ENCODE peak calls at places on chromosome 21, in eight cellular contexts. D is brain microvascular endothelial cell; X is CD8-positive, alpha-beta memory T cell; T is cerebellum; E is RWPE1; Z is endothelial cell; O is HTR-8/SVneo; G is SK-N-SH. I is an unnamed sample.

GRCh38 chr21:33232640-33233039 is 2.9 kb downstream of the IFNAR2 start:
- DNase-seq in D (no peak), X (no peak), T (no peak), E (no peak), Z (no peak), O (no peak), G (no peak), I (no peak)

GRCh38 chr21:42650033-42650370 is 3.4 kb upstream of the PDE9A start:
- DNase-seq in D (no peak), X (no peak), T (no peak), E (no peak), Z (no peak), O (no peak), G (no peak), I (no peak)

GRCh38 chr21:45977396-45977795 is 4.2 kb upstream of the COL6A1 start:
- DNase-seq in D (no peak), X (no peak), T (no peak), E (no peak), Z (peak; percentile 11), O (no peak), G (peak; percentile 60), I (peak; percentile 47)

GRCh38 chr21:28601708-28602107 is 391.0 kb downstream of the LTN1 start:
- DNase-seq in D (no peak), X (no peak), T (no peak), E (no peak), Z (no peak), O (no peak), G (no peak), I (no peak)

GRCh38 chr21:34596561-34597271 is 18.2 kb downstream of the RCAN1 start:
- DNase-seq in D (no peak), X (no peak), T (no peak), E (no peak), Z (no peak), O (no peak), G (no peak), I (no peak)

GRCh38 chr21:45284456-45284741 is 3.3 kb downstream of the POFUT2 start:
- DNase-seq in D (no peak), X (no peak), T (no peak), E (no peak), Z (no peak), O (no peak), G (no peak), I (peak; percentile 40)

GRCh38 chr21:45889961-45890360 is 91.6 kb upstream of the COL6A1 start:
- DNase-seq in D (no peak), X (no peak), T (no peak), E (no peak), Z (no peak), O (no peak), G (no peak), I (no peak)

GRCh38 chr21:33661146-33661545 is 18.8 kb downstream of the ITSN1 start:
- DNase-seq in D (no peak), X (no peak), T (no peak), E (no peak), Z (no peak), O (no peak), G (no peak), I (no peak)

GRCh38 chr21:45049725-45050359 is 24.5 kb upstream of the ADARB1 start:
- DNase-seq in D (peak; percentile 18), X (no peak), T (no peak), E (no peak), Z (no peak), O (no peak), G (no peak), I (no peak)

GRCh38 chr21:44845418-44846200 is 27.7 kb upstream of the SUMO3 start:
- DNase-seq in D (no peak), X (peak; percentile 40), T (peak; percentile 57), E (peak; percentile 63), Z (peak; percentile 71), O (peak; percentile 38), G (peak; percentile 92), I (no peak)

GRCh38 chr21:28252923-28253322 is 739.8 kb downstream of the LTN1 start:
- DNase-seq in D (no peak), X (no peak), T (no peak), E (no peak), Z (no peak), O (no peak), G (no peak), I (no peak)

GRCh38 chr21:37792046-37792445 is 124.2 kb downstream of the KCNJ6 start:
- DNase-seq in D (peak; percentile 20), X (no peak), T (no peak), E (no peak), Z (no peak), O (no peak), G (no peak), I (no peak)

GRCh38 chr21:14591882-14592281 is 45.8 kb upstream of the SAMSN1 start:
- DNase-seq in D (peak; percentile 61), X (no peak), T (no peak), E (no peak), Z (no peak), O (no peak), G (no peak), I (peak; percentile 74)

GRCh38 chr21:45018131-45019075 is 56.0 kb upstream of the ADARB1 start:
- DNase-seq in D (no peak), X (no peak), T (peak; percentile 25), E (no peak), Z (no peak), O (no peak), G (peak; percentile 81), I (no peak)

GRCh38 chr21:42760361-42760970 is 107.0 kb downstream of the PDE9A start:
- DNase-seq in D (no peak), X (no peak), T (no peak), E (no peak), Z (no peak), O (no peak), G (no peak), I (no peak)

GRCh38 chr21:25881524-25882376 is 147.0 kb downstream of the GABPA start:
- DNase-seq in D (peak; percentile 60), X (peak; percentile 28), T (peak; percentile 63), E (peak; percentile 65), Z (peak; percentile 70), O (peak; percentile 66), G (peak; percentile 64), I (peak; percentile 61)

GRCh38 chr21:16608209-16608830 is 878.5 kb downstream of the USP25 start:
- DNase-seq in D (no peak), X (no peak), T (no peak), E (peak; percentile 3), Z (no peak), O (no peak), G (no peak), I (no peak)

GRCh38 chr21:46414965-46415275 is 43.8 kb upstream of the DIP2A start:
- DNase-seq in D (no peak), X (no peak), T (no peak), E (no peak), Z (no peak), O (no peak), G (no peak), I (no peak)

GRCh38 chr21:45541221-45542039 is 810 bp downstream of the SLC19A1 start:
- DNase-seq in D (no peak), X (peak; percentile 76), T (peak; percentile 66), E (peak; percentile 85), Z (peak; percentile 21), O (peak; percentile 86), G (peak; percentile 95), I (peak; percentile 85)